ENCODE peak calls at places on chromosomes 6 and 20, in nine cellular contexts. J, L, K, A, N, V, C, Y and R are unnamed samples.
A peak's percentile ranks its signal among the peaks of the same experiment; 100 is the strongest.

GRCh38 chr6:143405381-143406154 is 44.9 kb downstream of the ADAT2 start:
- DNase-seq in J (no peak), V (peak; percentile 67), C (no peak), Y (peak; percentile 70), A (no peak), N (no peak), K (peak; percentile 60), L (no peak), R (no peak)

GRCh38 chr6:84764332-84765049 is at the start of gene TBX18:
- DNase-seq in C (peak; percentile 99), A (peak; percentile 86), K (peak; percentile 97), V (peak; percentile 99), N (peak; percentile 91), J (peak; percentile 74), L (peak; percentile 59), Y (peak; percentile 99), R (no peak)

GRCh38 chr6:111113731-111114438 is 26.6 kb downstream of the SLC16A10 start:
- DNase-seq in V (peak; percentile 69), L (peak; percentile 61), K (peak; percentile 59), N (peak; percentile 66), A (peak; percentile 74), C (no peak), Y (peak; percentile 9), J (no peak), R (peak; percentile 81)

GRCh38 chr6:41638801-41639555 is 710 bp downstream of the MDFI start:
- DNase-seq in V (peak; percentile 63), A (no peak), C (no peak), Y (no peak), J (peak; percentile 33), L (no peak), K (no peak), N (peak; percentile 67), R (no peak)

GRCh38 chr6:3749991-3750323 is 1.6 kb downstream of the PXDC1 start:
- DNase-seq in J (peak; percentile 72), A (peak; percentile 50), Y (peak; percentile 70), L (peak; percentile 75), N (peak; percentile 91), V (peak; percentile 86), C (peak; percentile 91), K (peak; percentile 92), R (no peak)

GRCh38 chr6:169935348-169935718 is 183.9 kb downstream of the ERMARD start:
- DNase-seq in J (no peak), V (no peak), C (no peak), K (no peak), N (no peak), L (no peak), Y (no peak), A (no peak), R (no peak)

GRCh38 chr20:9829835-9830234 is 9.0 kb downstream of the PAK5 start:
- DNase-seq in A (no peak), L (no peak), C (no peak), V (no peak), Y (no peak), K (no peak), N (no peak), J (no peak), R (no peak)

GRCh38 chr6:33958208-33958862 is 154.5 kb upstream of the MLN start:
- DNase-seq in L (no peak), A (no peak), V (no peak), Y (no peak), N (no peak), K (no peak), J (no peak), C (no peak), R (no peak)

GRCh38 chr6:78611886-78612480 is 255.4 kb upstream of the IRAK1BP1 start:
- DNase-seq in Y (peak; percentile 24), L (no peak), C (no peak), N (no peak), V (peak; percentile 25), J (no peak), A (no peak), K (peak; percentile 41), R (no peak)

GRCh38 chr6:124226396-124226795 is 422.7 kb downstream of the NKAIN2 start:
- DNase-seq in V (peak; percentile 88), A (no peak), N (no peak), Y (no peak), K (peak; percentile 2), L (no peak), J (no peak), C (no peak), R (no peak)

GRCh38 chr6:42702200-42702599 is 20.2 kb downstream of the PRPH2 start:
- DNase-seq in Y (peak; percentile 71), A (no peak), L (no peak), J (no peak), C (no peak), N (no peak), V (no peak), K (peak; percentile 64), R (no peak)

GRCh38 chr6:94050515-94050914 is 631.2 kb upstream of the EPHA7 start:
- DNase-seq in J (no peak), V (no peak), N (no peak), K (no peak), C (no peak), Y (no peak), A (no peak), L (no peak), R (no peak)

GRCh38 chr6:94049001-94049400 is 629.6 kb upstream of the EPHA7 start:
- DNase-seq in V (peak; percentile 52), N (no peak), J (no peak), Y (no peak), C (no peak), K (no peak), A (no peak), L (no peak), R (no peak)

DNA sequence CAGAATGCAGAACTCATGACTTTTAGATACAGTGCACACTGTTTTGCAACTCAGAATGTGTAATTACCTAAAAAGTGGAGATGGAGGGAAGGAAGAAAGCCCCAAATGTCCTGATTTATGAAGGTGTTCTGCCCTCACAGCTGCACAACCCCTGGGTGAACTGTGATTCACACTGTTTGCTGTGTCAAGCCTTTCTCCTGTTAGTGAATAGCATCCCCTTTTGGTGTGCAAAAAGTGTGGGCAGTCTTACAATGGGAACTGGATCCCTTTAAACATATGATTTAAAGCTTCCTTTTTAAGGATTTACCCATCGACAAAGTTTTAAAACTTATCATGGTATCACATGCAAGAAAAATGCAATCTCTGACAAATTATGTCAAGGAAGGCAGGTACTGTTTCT is 633.4 kb upstream of the EPHA7 start:
- DNase-seq in L (no peak), Y (no peak), J (no peak), N (no peak), K (peak; percentile 5), A (no peak), V (peak; percentile 56), C (no peak), R (no peak)
- TF ChIP-seq CTCF in L (no peak), Y (no peak), J (no peak), N (peak; percentile 30), K (peak; percentile 4), A (no peak), V (peak; percentile 74), C (no peak), R (no peak)

GRCh38 chr20:2872304-2873009 is 824 bp upstream of the PTPRA start:
- DNase-seq in C (peak; percentile 77), L (peak; percentile 52), V (peak; percentile 48), Y (peak; percentile 30), K (peak; percentile 43), A (peak; percentile 52), J (peak; percentile 27), N (peak; percentile 81), R (no peak)
- TF ChIP-seq CTCF in C (no peak), L (peak; percentile 22), V (peak; percentile 40), Y (peak; percentile 69), K (peak; percentile 19), A (no peak), J (no peak), N (no peak), R (peak; percentile 37)

GRCh38 chr20:38935285-38935684 is 9.1 kb downstream of the FAM83D start:
- DNase-seq in L (no peak), V (peak; percentile 4), A (no peak), N (no peak), K (peak; percentile 18), J (no peak), Y (peak; percentile 46), C (no peak), R (no peak)
- TF ChIP-seq CTCF in L (no peak), V (peak; percentile 10), A (no peak), N (no peak), K (peak; percentile 30), J (no peak), Y (peak; percentile 64), C (no peak), R (no peak)

GRCh38 chr20:34676642-34677373 is at the start of gene PIGU:
- DNase-seq in C (peak; percentile 96), V (peak; percentile 96), N (peak; percentile 96), J (peak; percentile 92), A (peak; percentile 92), Y (peak; percentile 92), K (peak; percentile 88), L (peak; percentile 94), R (peak; percentile 92)
- TF ChIP-seq CTCF in C (peak; percentile 44), V (no peak), N (no peak), J (peak; percentile 37), A (no peak), Y (peak; percentile 4), K (peak; percentile 8), L (no peak), R (no peak)

GRCh38 chr6:55175078-55175777 is 913 bp downstream of the HCRTR2 start:
- DNase-seq in A (no peak), N (no peak), Y (no peak), V (no peak), L (no peak), C (no peak), J (no peak), K (no peak), R (no peak)

GRCh38 chr6:55180258-55180657 is 5.9 kb downstream of the HCRTR2 start:
- DNase-seq in K (no peak), V (no peak), N (no peak), A (no peak), J (no peak), L (no peak), Y (no peak), C (no peak), R (no peak)

GRCh38 chr6:55176958-55177357 is 2.6 kb downstream of the HCRTR2 start:
- DNase-seq in K (no peak), Y (no peak), V (peak; percentile 25), J (no peak), A (no peak), L (no peak), N (no peak), C (no peak), R (no peak)

GRCh38 chr6:55174211-55175013 is at the start of gene HCRTR2:
- DNase-seq in Y (no peak), A (no peak), V (no peak), N (no peak), C (peak; percentile 49), K (no peak), J (no peak), L (peak; percentile 8), R (no peak)

DNA sequence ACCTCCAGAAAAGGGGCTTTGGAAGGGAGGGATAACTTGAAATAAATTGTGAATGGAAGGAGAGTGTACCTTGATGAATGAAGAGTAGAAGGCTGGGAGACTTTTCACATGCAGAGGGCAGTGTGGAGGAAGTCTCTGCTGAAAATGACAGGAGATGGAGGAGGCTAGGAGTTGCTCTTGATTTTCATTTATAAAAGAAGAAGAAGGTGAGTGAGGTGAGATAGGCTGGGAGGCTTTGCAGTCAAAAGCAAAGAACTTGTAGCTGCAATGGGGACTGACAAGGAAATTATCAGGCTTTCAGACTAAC is 1.4 kb downstream of the HCRTR2 start:
- DNase-seq in C (no peak), V (no peak), K (no peak), Y (no peak), L (no peak), N (no peak), A (no peak), J (no peak), R (no peak)
- TF ChIP-seq CTCF in C (no peak), V (no peak), K (no peak), Y (no peak), L (no peak), N (no peak), A (no peak), J (no peak), R (no peak)